ENCODE peak calls at places on chromosomes 2 and 18, in eight cellular contexts. One of them, this sample, is unnamed.

GRCh38 chr2:235570256-235570655 is 76.4 kb downstream of the AGAP1 start:
- DNase-seq in endodermal cell: no peak
- DNase-seq in A549: no peak
- DNase-seq in esophagus squamous epithelium: no peak
- DNase-seq in astrocyte of the spinal cord: no peak
- DNase-seq in PC-9: peak; percentile 73
- DNase-seq in tibial artery: no peak
- DNase-seq in psoas muscle: no peak
- DNase-seq in this sample: peak; percentile 50

GRCh38 chr2:50535971-50536759 is 495.8 kb downstream of the NRXN1 start:
- DNase-seq in endodermal cell: no peak
- DNase-seq in esophagus squamous epithelium: no peak
- DNase-seq in PC-9: peak; percentile 6
- DNase-seq in A549: no peak
- DNase-seq in tibial artery: no peak
- DNase-seq in astrocyte of the spinal cord: peak; percentile 32
- DNase-seq in psoas muscle: no peak
- DNase-seq in this sample: no peak

GRCh38 chr2:11482473-11483031 is 16.6 kb upstream of the E2F6 start:
- DNase-seq in tibial artery: no peak
- DNase-seq in A549: no peak
- DNase-seq in psoas muscle: peak; percentile 46
- DNase-seq in astrocyte of the spinal cord: no peak
- DNase-seq in endodermal cell: peak; percentile 94
- DNase-seq in esophagus squamous epithelium: no peak
- DNase-seq in PC-9: no peak
- DNase-seq in this sample: no peak

GRCh38 chr2:223909048-223909741 is 35.9 kb downstream of the WDFY1 start:
- DNase-seq in psoas muscle: no peak
- DNase-seq in esophagus squamous epithelium: no peak
- DNase-seq in A549: no peak
- DNase-seq in tibial artery: no peak
- DNase-seq in PC-9: no peak
- DNase-seq in endodermal cell: no peak
- DNase-seq in astrocyte of the spinal cord: no peak
- DNase-seq in this sample: no peak

GRCh38 chr2:239261796-239262475 is 138.9 kb downstream of the HDAC4 start:
- DNase-seq in astrocyte of the spinal cord: no peak
- DNase-seq in psoas muscle: no peak
- DNase-seq in esophagus squamous epithelium: no peak
- DNase-seq in endodermal cell: peak; percentile 12
- DNase-seq in tibial artery: no peak
- DNase-seq in A549: no peak
- DNase-seq in PC-9: no peak
- DNase-seq in this sample: no peak

GRCh38 chr2:42342795-42343241 is 18.2 kb downstream of the COX7A2L start:
- DNase-seq in astrocyte of the spinal cord: no peak
- DNase-seq in esophagus squamous epithelium: no peak
- DNase-seq in psoas muscle: no peak
- DNase-seq in endodermal cell: peak; percentile 55
- DNase-seq in PC-9: no peak
- DNase-seq in tibial artery: peak; percentile 63
- DNase-seq in A549: no peak
- DNase-seq in this sample: no peak

GRCh38 chr2:27085062-27085669 is 1.4 kb upstream of the KHK start:
- DNase-seq in esophagus squamous epithelium: no peak
- DNase-seq in tibial artery: no peak
- DNase-seq in psoas muscle: no peak
- DNase-seq in astrocyte of the spinal cord: no peak
- DNase-seq in endodermal cell: no peak
- DNase-seq in A549: no peak
- DNase-seq in PC-9: no peak
- DNase-seq in this sample: no peak

GRCh38 chr2:3595985-3596384 is 1.1 kb downstream of the COLEC11 start:
- DNase-seq in esophagus squamous epithelium: no peak
- DNase-seq in astrocyte of the spinal cord: no peak
- DNase-seq in psoas muscle: no peak
- DNase-seq in A549: no peak
- DNase-seq in tibial artery: no peak
- DNase-seq in endodermal cell: no peak
- DNase-seq in PC-9: no peak
- DNase-seq in this sample: no peak

GRCh38 chr2:156455366-156455975 is 19.3 kb downstream of the GPD2 start:
- DNase-seq in astrocyte of the spinal cord: peak; percentile 49
- DNase-seq in tibial artery: no peak
- DNase-seq in endodermal cell: no peak
- DNase-seq in PC-9: no peak
- DNase-seq in esophagus squamous epithelium: no peak
- DNase-seq in A549: peak; percentile 65
- DNase-seq in psoas muscle: no peak
- DNase-seq in this sample: peak; percentile 59

GRCh38 chr2:854460-854859 is 96.2 kb upstream of the SNTG2 start:
- DNase-seq in tibial artery: no peak
- DNase-seq in PC-9: peak; percentile 16
- DNase-seq in psoas muscle: no peak
- DNase-seq in endodermal cell: peak; percentile 94
- DNase-seq in A549: peak; percentile 33
- DNase-seq in astrocyte of the spinal cord: no peak
- DNase-seq in esophagus squamous epithelium: no peak
- DNase-seq in this sample: no peak

GRCh38 chr2:191566347-191566746 is 111.6 kb upstream of the NABP1 start:
- DNase-seq in endodermal cell: peak; percentile 95
- DNase-seq in astrocyte of the spinal cord: peak; percentile 49
- DNase-seq in tibial artery: no peak
- DNase-seq in esophagus squamous epithelium: no peak
- DNase-seq in PC-9: peak; percentile 63
- DNase-seq in psoas muscle: peak; percentile 26
- DNase-seq in A549: peak; percentile 61
- DNase-seq in this sample: peak; percentile 83

GRCh38 chr18:22195052-22195451 is 25.7 kb downstream of the GATA6 start:
- DNase-seq in endodermal cell: peak; percentile 39
- DNase-seq in A549: no peak
- DNase-seq in esophagus squamous epithelium: no peak
- DNase-seq in PC-9: no peak
- DNase-seq in astrocyte of the spinal cord: no peak
- DNase-seq in tibial artery: no peak
- DNase-seq in psoas muscle: no peak
- DNase-seq in this sample: no peak

GRCh38 chr2:222319576-222320440 is 21.0 kb upstream of the PAX3 start:
- DNase-seq in psoas muscle: no peak
- DNase-seq in endodermal cell: peak; percentile 85
- DNase-seq in A549: no peak
- DNase-seq in tibial artery: no peak
- DNase-seq in esophagus squamous epithelium: no peak
- DNase-seq in astrocyte of the spinal cord: no peak
- DNase-seq in PC-9: peak; percentile 61
- DNase-seq in this sample: peak; percentile 53

GRCh38 chr18:9730786-9731185 is 22.7 kb downstream of the RAB31 start:
- DNase-seq in psoas muscle: no peak
- DNase-seq in A549: no peak
- DNase-seq in astrocyte of the spinal cord: no peak
- DNase-seq in tibial artery: no peak
- DNase-seq in PC-9: no peak
- DNase-seq in endodermal cell: no peak
- DNase-seq in esophagus squamous epithelium: no peak
- DNase-seq in this sample: peak; percentile 25

GRCh38 chr2:197306691-197307030 is 3.9 kb downstream of the ANKRD44 start:
- DNase-seq in PC-9: peak; percentile 23
- DNase-seq in endodermal cell: no peak
- DNase-seq in astrocyte of the spinal cord: peak; percentile 9
- DNase-seq in tibial artery: peak; percentile 88
- DNase-seq in esophagus squamous epithelium: no peak
- DNase-seq in A549: no peak
- DNase-seq in psoas muscle: peak; percentile 49
- DNase-seq in this sample: peak; percentile 26

GRCh38 chr18:66749475-66750035 is 145.7 kb upstream of the CDH19 start:
- DNase-seq in esophagus squamous epithelium: no peak
- DNase-seq in psoas muscle: no peak
- DNase-seq in A549: no peak
- DNase-seq in astrocyte of the spinal cord: no peak
- DNase-seq in endodermal cell: no peak
- DNase-seq in tibial artery: no peak
- DNase-seq in PC-9: no peak
- DNase-seq in this sample: no peak

GRCh38 chr2:106161938-106162814 is 31.9 kb downstream of the UXS1 start:
- DNase-seq in PC-9: peak; percentile 80
- DNase-seq in endodermal cell: no peak
- DNase-seq in tibial artery: no peak
- DNase-seq in esophagus squamous epithelium: no peak
- DNase-seq in A549: no peak
- DNase-seq in astrocyte of the spinal cord: no peak
- DNase-seq in psoas muscle: peak; percentile 29
- DNase-seq in this sample: no peak

GRCh38 chr2:143345887-143346612 is 216.8 kb downstream of the ARHGAP15 start:
- DNase-seq in psoas muscle: no peak
- DNase-seq in esophagus squamous epithelium: no peak
- DNase-seq in tibial artery: no peak
- DNase-seq in PC-9: no peak
- DNase-seq in endodermal cell: no peak
- DNase-seq in A549: no peak
- DNase-seq in astrocyte of the spinal cord: no peak
- DNase-seq in this sample: peak; percentile 8

GRCh38 chr2:219282943-219283581 is 3.9 kb downstream of the DNAJB2 start:
- DNase-seq in astrocyte of the spinal cord: no peak
- DNase-seq in psoas muscle: no peak
- DNase-seq in tibial artery: no peak
- DNase-seq in PC-9: no peak
- DNase-seq in A549: no peak
- DNase-seq in endodermal cell: no peak
- DNase-seq in esophagus squamous epithelium: no peak
- DNase-seq in this sample: no peak

GRCh38 chr2:219280682-219281081 is 1.5 kb downstream of the DNAJB2 start:
- DNase-seq in astrocyte of the spinal cord: no peak
- DNase-seq in endodermal cell: no peak
- DNase-seq in tibial artery: no peak
- DNase-seq in A549: no peak
- DNase-seq in esophagus squamous epithelium: no peak
- DNase-seq in psoas muscle: no peak
- DNase-seq in PC-9: no peak
- DNase-seq in this sample: no peak

GRCh38 chr2:219282375-219282774 is 3.2 kb downstream of the DNAJB2 start:
- DNase-seq in astrocyte of the spinal cord: no peak
- DNase-seq in tibial artery: no peak
- DNase-seq in psoas muscle: no peak
- DNase-seq in A549: no peak
- DNase-seq in endodermal cell: no peak
- DNase-seq in esophagus squamous epithelium: no peak
- DNase-seq in PC-9: no peak
- DNase-seq in this sample: no peak

GRCh38 chr2:219279916-219280516 is 850 bp downstream of the DNAJB2 start:
- DNase-seq in astrocyte of the spinal cord: no peak
- DNase-seq in tibial artery: peak; percentile 78
- DNase-seq in PC-9: no peak
- DNase-seq in esophagus squamous epithelium: no peak
- DNase-seq in endodermal cell: peak; percentile 87
- DNase-seq in psoas muscle: no peak
- DNase-seq in A549: peak; percentile 72
- DNase-seq in this sample: no peak

GRCh38 chr2:219281588-219281987 is 2.4 kb downstream of the DNAJB2 start:
- DNase-seq in PC-9: no peak
- DNase-seq in endodermal cell: no peak
- DNase-seq in astrocyte of the spinal cord: no peak
- DNase-seq in esophagus squamous epithelium: no peak
- DNase-seq in tibial artery: no peak
- DNase-seq in psoas muscle: no peak
- DNase-seq in A549: no peak
- DNase-seq in this sample: no peak
- TF ChIP-seq CTCF in PC-9: no peak
- TF ChIP-seq CTCF in endodermal cell: no peak
- TF ChIP-seq CTCF in astrocyte of the spinal cord: no peak
- TF ChIP-seq CTCF in esophagus squamous epithelium: no peak
- TF ChIP-seq CTCF in tibial artery: no peak
- TF ChIP-seq CTCF in psoas muscle: no peak
- TF ChIP-seq CTCF in A549: no peak
- TF ChIP-seq CTCF in this sample: no peak

GRCh38 chr2:136116813-136117390 is 1.0 kb downstream of the CXCR4 start:
- DNase-seq in PC-9: no peak
- DNase-seq in tibial artery: no peak
- DNase-seq in A549: no peak
- DNase-seq in astrocyte of the spinal cord: no peak
- DNase-seq in esophagus squamous epithelium: no peak
- DNase-seq in endodermal cell: peak; percentile 69
- DNase-seq in psoas muscle: no peak
- DNase-seq in this sample: no peak
- H3K4me3 ChIP-seq in PC-9: no peak overlapping the region
- H3K4me3 ChIP-seq in tibial artery: peak overlapping the region; percentile 46
- H3K4me3 ChIP-seq in A549: peak overlapping the region; percentile 44
- H3K4me3 ChIP-seq in astrocyte of the spinal cord: peak overlapping the region; percentile 9
- H3K4me3 ChIP-seq in esophagus squamous epithelium: peak overlapping the region; percentile 52
- H3K4me3 ChIP-seq in endodermal cell: peak overlapping the region; percentile 98
- H3K4me3 ChIP-seq in psoas muscle: peak overlapping the region; percentile 71
- H3K4me3 ChIP-seq in this sample: no peak overlapping the region

GRCh38 chr18:10965104-10965503 is 184.3 kb downstream of the PIEZO2 start:
- DNase-seq in endodermal cell: no peak
- DNase-seq in A549: no peak
- DNase-seq in esophagus squamous epithelium: no peak
- DNase-seq in PC-9: no peak
- DNase-seq in tibial artery: no peak
- DNase-seq in psoas muscle: no peak
- DNase-seq in astrocyte of the spinal cord: no peak
- DNase-seq in this sample: peak; percentile 38
- TF ChIP-seq CTCF in endodermal cell: no peak
- TF ChIP-seq CTCF in A549: no peak
- TF ChIP-seq CTCF in esophagus squamous epithelium: no peak
- TF ChIP-seq CTCF in PC-9: no peak
- TF ChIP-seq CTCF in tibial artery: no peak
- TF ChIP-seq CTCF in psoas muscle: no peak
- TF ChIP-seq CTCF in astrocyte of the spinal cord: no peak
- TF ChIP-seq CTCF in this sample: no peak

DNA sequence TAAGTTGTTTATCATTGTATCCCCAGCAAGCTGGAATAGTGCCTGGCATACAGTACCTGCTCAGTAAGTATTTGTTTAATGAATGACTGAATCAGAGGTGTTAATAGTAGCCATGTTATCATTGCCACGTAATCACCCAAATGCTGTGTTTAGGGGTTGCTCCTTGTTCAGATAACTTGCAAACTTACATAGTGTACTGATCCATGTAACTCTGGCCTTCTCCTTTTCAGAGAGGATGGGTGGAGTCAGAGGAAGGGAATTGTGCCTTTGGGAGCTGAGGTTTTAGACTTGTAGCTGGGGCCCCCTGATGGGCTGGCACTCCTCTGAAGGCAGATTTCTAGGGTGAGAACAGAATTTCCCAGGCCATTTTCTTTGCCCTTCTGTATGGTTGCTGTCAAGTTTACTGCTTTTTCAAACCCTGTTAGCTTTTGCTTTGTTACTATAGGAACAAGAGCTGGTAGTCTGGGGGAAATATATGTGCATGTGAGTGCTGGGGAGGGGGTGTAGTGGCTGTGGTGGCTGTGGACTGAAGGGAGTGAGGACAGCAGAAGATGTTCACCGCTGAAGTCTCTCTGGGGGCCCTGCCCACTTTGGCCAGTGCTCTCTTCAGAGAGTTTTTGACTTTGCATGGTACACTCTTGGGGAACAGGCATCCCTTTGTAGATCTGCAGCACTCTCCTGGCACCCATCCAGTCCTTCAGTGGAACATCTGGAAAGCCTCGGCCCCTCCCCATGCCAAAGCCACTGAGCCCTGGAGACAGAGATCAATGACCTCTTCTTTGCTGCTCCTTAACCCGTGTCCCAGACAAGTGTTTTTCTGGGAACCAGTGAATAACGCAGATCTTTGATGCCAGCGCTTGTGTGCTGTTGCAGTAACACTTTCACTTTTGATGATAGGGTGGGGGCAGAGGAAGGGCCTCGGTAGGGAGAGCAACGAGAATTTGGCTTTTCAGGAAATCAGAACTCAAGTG is 208.9 kb downstream of the PRKCE start:
- DNase-seq in PC-9: no peak
- DNase-seq in esophagus squamous epithelium: no peak
- DNase-seq in astrocyte of the spinal cord: peak; percentile 52
- DNase-seq in tibial artery: no peak
- DNase-seq in A549: no peak
- DNase-seq in psoas muscle: peak; percentile 39
- DNase-seq in endodermal cell: peak; percentile 55
- DNase-seq in this sample: peak; percentile 60
- H3K4me3 ChIP-seq in PC-9: no peak overlapping the region
- H3K4me3 ChIP-seq in esophagus squamous epithelium: peak overlapping the region; percentile 23
- H3K4me3 ChIP-seq in astrocyte of the spinal cord: peak overlapping the region; percentile 18
- H3K4me3 ChIP-seq in tibial artery: peak overlapping the region; percentile 26
- H3K4me3 ChIP-seq in A549: no peak overlapping the region
- H3K4me3 ChIP-seq in psoas muscle: peak overlapping the region; percentile 42
- H3K4me3 ChIP-seq in endodermal cell: no peak overlapping the region
- H3K4me3 ChIP-seq in this sample: peak overlapping the region; percentile 20